ENCODE peak calls at places on chromosomes 11 and 22, in four cellular contexts. K is GM12878, N is HepG2, W is K562. H is an unnamed sample.

GRCh38 chr22:20315337-20316216 is 4.3 kb downstream of the DGCR6L start:
- DNase-seq in W (peak), N (no peak), K (no peak), H (no peak)

GRCh38 chr22:27866136-27867091 is 52.6 kb downstream of the PITPNB start:
- DNase-seq in N (peak), W (no peak), K (no peak), H (peak)

GRCh38 chr11:16167706-16168487 is 188.4 kb downstream of the SOX6 start:
- DNase-seq in N (no peak), K (no peak), W (no peak), H (no peak)

GRCh38 chr22:20509344-20510047 is 2.1 kb downstream of the MED15 start:
- DNase-seq in N (peak), K (no peak), W (peak), H (peak)

GRCh38 chr22:39343259-39344045 is 6.3 kb upstream of the SYNGR1 start:
- DNase-seq in N (peak), K (peak), W (peak), H (peak)

GRCh38 chr11:75585271-75585670 is 23.2 kb downstream of the SERPINH1 start:
- DNase-seq in W (no peak), K (no peak), N (no peak), H (no peak)

GRCh38 chr11:12556788-12557384 is 117.3 kb upstream of the TEAD1 start:
- DNase-seq in K (no peak), W (no peak), N (peak), H (peak)

GRCh38 chr11:27717377-27717776 is 17.1 kb upstream of the BDNF start:
- DNase-seq in W (no peak), N (no peak), K (no peak), H (peak)

GRCh38 chr11:23605001-23605400 is 744.7 kb upstream of the CCDC179 start:
- DNase-seq in W (no peak), K (no peak), N (no peak), H (no peak)

GRCh38 chr22:28791841-28792490 is 8.4 kb downstream of the XBP1 start:
- DNase-seq in N (no peak), K (peak), W (no peak), H (no peak)

GRCh38 chr22:32327066-32327465 is 30.6 kb upstream of the RFPL3 start:
- DNase-seq in N (no peak), W (no peak), K (no peak), H (no peak)

GRCh38 chr11:120389693-120390584 is 53.7 kb downstream of the ARHGEF12 start:
- DNase-seq in W (no peak), N (no peak), K (no peak), H (no peak)

GRCh38 chr11:11608783-11609232 is 13.0 kb downstream of the GALNT18 start:
- DNase-seq in K (no peak), N (no peak), W (no peak), H (peak)

GRCh38 chr22:37155971-37156370 is 6.3 kb upstream of the IL2RB start:
- DNase-seq in N (no peak), K (no peak), W (no peak), H (no peak)

GRCh38 chr22:43956805-43957463 is 1.7 kb downstream of the SAMM50 start:
- DNase-seq in K (no peak), W (no peak), N (peak), H (no peak)

GRCh38 chr11:12764187-12764914 is 90.1 kb downstream of the TEAD1 start:
- DNase-seq in N (no peak), K (no peak), W (peak), H (no peak)

GRCh38 chr11:1337647-1338007 is 28.2 kb upstream of the TOLLIP start:
- DNase-seq in K (no peak), W (no peak), N (no peak), H (no peak)

GRCh38 chr11:74694536-74694935 is 36.7 kb downstream of the CHRDL2 start:
- DNase-seq in W (no peak), N (no peak), K (no peak), H (no peak)

GRCh38 chr11:10268746-10269487 is 25.1 kb downstream of the SBF2 start:
- DNase-seq in W (no peak), N (no peak), K (no peak), H (no peak)

GRCh38 chr11:118275184-118275583 is 11.1 kb upstream of the MPZL2 start:
- DNase-seq in K (no peak), N (no peak), W (no peak), H (no peak)

GRCh38 chr11:63779044-63779443 is 10.5 kb upstream of the ZFTA start:
- DNase-seq in K (no peak), W (no peak), N (no peak), H (no peak)

GRCh38 chr11:117604349-117604995 is 192.5 kb downstream of the DSCAML1 start:
- DNase-seq in K (no peak), W (no peak), N (no peak), H (no peak)

GRCh38 chr22:29152381-29153138 is 53.1 kb upstream of the EMID1 start:
- DNase-seq in W (peak), K (no peak), N (no peak), H (no peak)

GRCh38 chr11:61149624-61150615 is 11.3 kb downstream of the VPS37C start:
- DNase-seq in N (peak), W (peak), K (no peak), H (no peak)

GRCh38 chr11:78250099-78250498 is 61.4 kb downstream of the USP35 start:
- DNase-seq in K (no peak), W (no peak), N (no peak), H (no peak)

GRCh38 chr11:115916596-115916995 is 412.4 kb upstream of the CADM1 start:
- DNase-seq in K (no peak), N (no peak), W (no peak), H (no peak)
- TF ChIP-seq POLR2AphosphoS2 in K (no peak), N (no peak), W (no peak), H (no peak)

GRCh38 chr22:46723882-46724281 is 14.2 kb downstream of the CERK start:
- DNase-seq in N (no peak), K (no peak), W (no peak), H (no peak)

GRCh38 chr22:46719921-46720320 is 18.1 kb downstream of the CERK start:
- DNase-seq in N (no peak), K (no peak), W (no peak), H (no peak)

GRCh38 chr22:46726066-46726985 is 11.7 kb downstream of the CERK start:
- DNase-seq in K (no peak), W (no peak), N (no peak), H (no peak)

GRCh38 chr22:46725096-46725495 is 13.0 kb downstream of the CERK start:
- DNase-seq in K (no peak), N (no peak), W (no peak), H (no peak)

DNA sequence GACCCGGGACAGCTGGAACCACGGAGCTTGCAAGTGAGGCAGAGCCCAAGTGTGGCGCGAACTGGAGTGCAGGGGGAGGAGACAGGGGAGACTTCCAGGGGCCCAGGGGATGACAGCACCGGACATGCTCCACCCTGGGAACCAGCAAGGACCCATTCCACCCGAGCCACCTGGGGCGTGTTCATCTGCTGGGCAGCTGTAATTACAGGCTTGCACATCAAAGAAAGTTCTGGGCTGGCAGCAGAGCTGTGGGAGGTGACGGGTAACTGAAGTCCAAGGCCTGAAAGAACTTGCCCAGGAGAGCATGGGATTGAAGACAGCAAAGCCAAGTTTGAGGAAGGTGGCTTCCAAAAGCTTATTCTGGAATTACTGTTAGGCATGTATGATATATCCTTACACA is 16.3 kb downstream of the CERK start:
- DNase-seq in N (no peak), W (no peak), K (no peak), H (no peak)
- TF ChIP-seq MAX in N (no peak), W (no peak), K (no peak), H (no peak)

GRCh38 chr11:112785104-112785503 is 176.1 kb upstream of the NCAM1 start:
- DNase-seq in N (no peak), W (no peak), K (no peak), H (no peak)
- TF ChIP-seq POLR2AphosphoS2 in N (no peak), W (no peak), K (no peak), H (no peak)

DNA sequence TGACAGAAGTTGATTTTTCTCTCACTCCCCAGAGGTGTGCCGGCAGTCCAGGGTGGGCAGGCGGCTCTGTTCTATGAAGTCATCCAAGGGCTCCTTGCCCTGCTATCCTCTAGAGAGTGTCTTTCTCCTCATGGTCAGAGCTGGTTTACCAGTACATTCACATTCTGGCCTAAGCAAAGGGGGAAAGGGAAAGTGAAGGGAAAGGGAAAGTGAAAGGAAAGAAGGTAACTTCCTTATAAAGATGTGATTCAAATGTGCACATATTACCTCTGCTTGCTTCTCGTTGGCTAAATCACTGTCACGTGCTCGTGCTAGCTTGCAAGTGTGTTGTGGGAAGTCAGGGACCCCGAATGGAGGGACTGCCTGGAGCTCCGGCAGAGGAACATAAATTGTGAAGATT is 2.9 kb upstream of the HTATIP2 start:
- DNase-seq in W (no peak), K (peak), N (peak), H (no peak)
- TF ChIP-seq MAX in W (no peak), K (no peak), N (no peak), H (no peak)

GRCh38 chr11:105227363-105227762 is 87.8 kb upstream of the CARD18 start:
- DNase-seq in K (no peak), N (no peak), W (no peak), H (no peak)

GRCh38 chr11:105232021-105232420 is 92.5 kb upstream of the CARD18 start:
- DNase-seq in W (no peak), N (no peak), K (no peak), H (no peak)

GRCh38 chr11:105230586-105230985 is 91.0 kb upstream of the CARD18 start:
- DNase-seq in W (no peak), N (no peak), K (no peak), H (no peak)

GRCh38 chr11:105229758-105230157 is 90.2 kb upstream of the CARD18 start:
- DNase-seq in N (no peak), K (no peak), W (no peak), H (no peak)

DNA sequence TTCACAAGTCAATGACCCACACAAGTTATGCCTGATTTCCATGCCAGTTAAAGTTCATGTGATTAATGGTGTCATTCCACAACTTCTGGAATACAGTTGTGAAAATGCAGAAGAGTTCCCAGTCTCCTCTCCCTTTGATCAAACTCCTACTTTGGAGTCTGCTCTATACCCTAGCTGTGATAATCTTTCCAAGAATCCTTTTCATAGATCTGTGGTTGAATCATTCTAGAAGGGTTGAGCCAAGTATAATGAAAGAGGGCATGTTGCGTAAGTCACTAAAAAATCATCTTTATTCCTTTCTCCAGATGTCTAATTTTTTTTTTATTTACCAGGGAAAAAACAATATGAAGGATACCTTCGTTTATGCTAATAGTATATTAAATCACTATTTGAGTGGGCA is 89.7 kb upstream of the CARD18 start:
- DNase-seq in W (no peak), K (no peak), N (no peak), H (no peak)
- TF ChIP-seq POLR2AphosphoS2 in W (no peak), K (no peak), N (no peak), H (no peak)

GRCh38 chr11:47907499-47907898 is 59.3 kb upstream of the NUP160 start:
- DNase-seq in W (no peak), N (no peak), K (no peak), H (no peak)
- TF ChIP-seq MAX in W (no peak), N (no peak), K (no peak), H (no peak)

H was measured in A549.